ENCODE peak calls at places on chromosomes 2 and 18, in nine cellular contexts. V, I, X, Z, B, F, W, C and Y are unnamed samples.

GRCh38 chr2:3535794-3536681 is 16.7 kb upstream of the ADI1 start:
- DNase-seq in V (peak; percentile 81), I (peak; percentile 89), X (peak; percentile 49), Z (no peak), B (peak; percentile 89), F (no peak), W (peak; percentile 87), C (peak; percentile 78), Y (no peak)

GRCh38 chr2:230928701-230929380 is 3.8 kb upstream of the GPR55 start:
- DNase-seq in V (no peak), I (no peak), X (no peak), Z (no peak), B (no peak), F (no peak), W (no peak), C (no peak), Y (no peak)

GRCh38 chr2:18413794-18414396 is 146.6 kb downstream of the RDH14 start:
- DNase-seq in V (no peak), I (peak; percentile 85), X (no peak), Z (no peak), B (peak; percentile 92), F (no peak), W (peak; percentile 60), C (peak; percentile 63), Y (no peak)

GRCh38 chr2:223896751-223897320 is 48.3 kb downstream of the WDFY1 start:
- DNase-seq in V (no peak), I (no peak), X (peak; percentile 51), Z (peak; percentile 85), B (peak; percentile 19), F (no peak), W (no peak), C (peak; percentile 9), Y (no peak)

GRCh38 chr2:224412064-224412921 is 10.4 kb upstream of the FAM124B start:
- DNase-seq in V (no peak), I (peak; percentile 13), X (no peak), Z (no peak), B (peak; percentile 13), F (peak; percentile 68), W (peak; percentile 60), C (peak; percentile 27), Y (no peak)

GRCh38 chr18:12857215-12857924 is 26.7 kb downstream of the PTPN2 start:
- DNase-seq in V (no peak), I (no peak), X (no peak), Z (no peak), B (no peak), F (no peak), W (no peak), C (no peak), Y (no peak)

GRCh38 chr2:145595296-145595695 is 1075.4 kb upstream of the ZEB2 start:
- DNase-seq in V (no peak), I (peak; percentile 30), X (no peak), Z (no peak), B (peak; percentile 15), F (no peak), W (no peak), C (no peak), Y (no peak)

GRCh38 chr2:217837001-217837491 is 165.7 kb downstream of the TNS1 start:
- DNase-seq in V (peak; percentile 91), I (peak; percentile 92), X (no peak), Z (no peak), B (peak; percentile 92), F (no peak), W (peak; percentile 7), C (no peak), Y (peak; percentile 38)

GRCh38 chr2:85697716-85698115 is 3.6 kb downstream of the GNLY start:
- DNase-seq in V (no peak), I (no peak), X (no peak), Z (no peak), B (no peak), F (no peak), W (no peak), C (no peak), Y (no peak)

GRCh38 chr2:177688844-177689243 is 296.3 kb downstream of the AGPS start:
- DNase-seq in V (no peak), I (no peak), X (no peak), Z (no peak), B (no peak), F (no peak), W (no peak), C (no peak), Y (no peak)

GRCh38 chr18:79796531-79797390 is 977 bp upstream of the KCNG2 start:
- DNase-seq in V (no peak), I (peak; percentile 65), X (peak; percentile 30), Z (no peak), B (peak; percentile 14), F (no peak), W (no peak), C (no peak), Y (peak; percentile 71)

GRCh38 chr2:70005752-70006446 is 44.5 kb upstream of the ASPRV1 start:
- DNase-seq in V (no peak), I (no peak), X (no peak), Z (no peak), B (no peak), F (peak; percentile 48), W (no peak), C (no peak), Y (no peak)

GRCh38 chr2:45849491-45850283 is 198.2 kb downstream of the PRKCE start:
- DNase-seq in V (no peak), I (peak; percentile 66), X (no peak), Z (no peak), B (peak; percentile 88), F (no peak), W (peak; percentile 66), C (peak; percentile 46), Y (no peak)

GRCh38 chr2:240951045-240951594 is 45.0 kb downstream of the CROCC2 start:
- DNase-seq in V (no peak), I (no peak), X (no peak), Z (no peak), B (no peak), F (no peak), W (no peak), C (no peak), Y (no peak)

GRCh38 chr2:237636578-237636977 is 9.2 kb downstream of the LRRFIP1 start:
- DNase-seq in V (no peak), I (no peak), X (no peak), Z (no peak), B (no peak), F (no peak), W (no peak), C (no peak), Y (no peak)

GRCh38 chr18:21134895-21135294 is 23.3 kb upstream of the ROCK1 start:
- DNase-seq in V (no peak), I (peak; percentile 56), X (peak; percentile 26), Z (no peak), B (peak; percentile 45), F (no peak), W (no peak), C (no peak), Y (no peak)

GRCh38 chr2:135948642-135949355 is 36.6 kb downstream of the DARS1 start:
- DNase-seq in V (no peak), I (peak; percentile 66), X (peak; percentile 32), Z (no peak), B (peak; percentile 58), F (no peak), W (peak; percentile 46), C (peak; percentile 64), Y (no peak)

DNA sequence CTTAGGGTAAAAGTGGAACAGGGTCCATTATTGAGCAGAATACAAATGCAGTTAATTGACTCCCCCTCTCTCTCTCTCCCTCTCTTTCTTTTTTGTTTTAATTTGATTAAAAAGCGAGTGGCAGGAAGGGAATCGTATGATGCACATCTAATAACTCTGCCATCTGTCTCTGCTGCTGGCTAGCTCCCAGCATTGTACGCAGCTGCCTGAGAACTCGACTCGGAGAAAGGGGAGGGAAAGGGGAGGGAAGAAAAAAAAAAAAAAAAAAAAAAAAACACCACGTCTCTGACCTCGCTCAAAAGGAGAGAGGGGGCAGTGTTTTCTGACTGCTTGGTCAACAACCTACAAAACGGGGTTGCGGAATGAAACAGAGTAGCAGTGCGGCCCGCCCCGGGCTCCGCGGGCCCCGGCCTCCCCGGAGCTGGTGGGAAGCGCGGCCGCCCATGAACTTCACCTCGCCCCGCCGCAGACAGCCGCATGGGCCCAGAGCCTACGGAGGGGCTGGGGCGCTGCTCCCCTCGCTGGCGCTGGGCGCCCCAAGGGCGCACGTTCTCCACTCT is 265.7 kb downstream of the TCF4 start:
- DNase-seq in V (peak; percentile 93), I (peak; percentile 97), X (peak; percentile 62), Z (peak; percentile 82), B (peak; percentile 96), F (peak; percentile 90), W (peak; percentile 74), C (peak; percentile 88), Y (peak; percentile 71)
- TF ChIP-seq CTCF in V (peak; percentile 12), I (peak; percentile 23), X (no peak), Z (no peak), B (peak; percentile 27), F (no peak), W (peak; percentile 15), C (no peak), Y (no peak)

GRCh38 chr2:239588451-239589269 is 187.8 kb upstream of the HDAC4 start:
- DNase-seq in V (peak; percentile 6), I (no peak), X (no peak), Z (no peak), B (no peak), F (no peak), W (no peak), C (no peak), Y (peak; percentile 4)
- TF ChIP-seq CTCF in V (no peak), I (no peak), X (no peak), Z (no peak), B (no peak), F (no peak), W (no peak), C (no peak), Y (no peak)

GRCh38 chr2:129923265-129924141 is 56.0 kb upstream of the RAB6C start:
- DNase-seq in V (no peak), I (peak; percentile 56), X (peak; percentile 27), Z (no peak), B (peak; percentile 58), F (peak; percentile 82), W (no peak), C (peak; percentile 33), Y (peak; percentile 67)
- TF ChIP-seq CTCF in V (peak; percentile 29), I (peak; percentile 51), X (peak; percentile 49), Z (peak; percentile 40), B (peak; percentile 59), F (peak; percentile 58), W (peak; percentile 52), C (peak; percentile 56), Y (peak; percentile 70)

GRCh38 chr2:53767405-53768232 is at the start of gene CHAC2:
- DNase-seq in V (peak; percentile 89), I (peak; percentile 79), X (peak; percentile 86), Z (peak; percentile 66), B (peak; percentile 76), F (peak; percentile 93), W (peak; percentile 37), C (peak; percentile 51), Y (peak; percentile 91)
- TF ChIP-seq CTCF in V (peak; percentile 45), I (peak; percentile 41), X (no peak), Z (peak; percentile 28), B (peak; percentile 59), F (peak; percentile 43), W (peak; percentile 45), C (peak; percentile 49), Y (peak; percentile 65)

GRCh38 chr2:183610724-183611123 is 486.5 kb downstream of the NUP35 start:
- DNase-seq in V (no peak), I (no peak), X (no peak), Z (no peak), B (no peak), F (no peak), W (no peak), C (no peak), Y (no peak)
- TF ChIP-seq CTCF in V (no peak), I (no peak), X (no peak), Z (peak; percentile 20), B (no peak), F (no peak), W (no peak), C (no peak), Y (peak; percentile 26)